ENCODE peak calls at places on chromosomes 2 and 18, in ten cellular contexts. B is GM10248, I is H1, N is fibroblast of mammary gland, G is endothelial cell, T is WTC11, J is GM23338, X is endodermal cell, K is BE2C, L is lower lobe of right lung. V is an unnamed sample.

GRCh38 chr2:2730301-2730833 is 399.3 kb upstream of the MYT1L start:
- DNase-seq in B (no peak), L (no peak), X (no peak), G (no peak), I (no peak), T (no peak), J (no peak), N (no peak), K (no peak), V (no peak)

GRCh38 chr2:28411166-28411755 is 18.6 kb downstream of the FOSL2 start:
- DNase-seq in J (no peak), N (no peak), L (no peak), B (no peak), X (no peak), G (no peak), I (no peak), K (no peak), T (no peak), V (no peak)

GRCh38 chr2:210480079-210480478 is 3.5 kb upstream of the LANCL1 start:
- DNase-seq in N (no peak), K (no peak), I (no peak), T (no peak), L (no peak), B (no peak), G (no peak), J (no peak), X (no peak), V (no peak)

GRCh38 chr2:217857624-217858506 is 144.9 kb downstream of the TNS1 start:
- DNase-seq in I (no peak), X (no peak), L (no peak), N (no peak), G (no peak), B (no peak), J (no peak), T (no peak), K (no peak), V (no peak)

GRCh38 chr2:88729061-88729745 is 37.7 kb downstream of the RPIA start:
- DNase-seq in L (no peak), X (no peak), B (no peak), J (no peak), T (no peak), G (no peak), K (no peak), I (no peak), N (peak), V (no peak)

GRCh38 chr18:60506190-60506589 is 133.6 kb upstream of the MC4R start:
- DNase-seq in I (no peak), N (no peak), J (no peak), G (no peak), X (no peak), K (no peak), T (no peak), L (no peak), B (no peak), V (no peak)

GRCh38 chr2:219459460-219460311 is 25.0 kb downstream of the SPEG start:
- DNase-seq in G (peak), B (peak), J (peak), X (peak), T (peak), N (peak), K (peak), I (no peak), L (peak), V (peak)

GRCh38 chr2:149129433-149129832 is 90.9 kb downstream of the LYPD6B start:
- DNase-seq in K (no peak), J (no peak), I (no peak), B (no peak), G (no peak), T (no peak), N (no peak), L (no peak), X (no peak), V (no peak)

GRCh38 chr2:52084760-52085159 is 1052.8 kb upstream of the NRXN1 start:
- DNase-seq in L (no peak), T (no peak), G (no peak), K (no peak), J (no peak), N (peak), X (no peak), I (no peak), B (no peak), V (no peak)

GRCh38 chr2:239959059-239959971 is 65.8 kb downstream of the NDUFA10 start:
- DNase-seq in N (no peak), I (no peak), X (no peak), B (no peak), G (no peak), T (no peak), L (no peak), J (no peak), K (no peak), V (no peak)

GRCh38 chr2:170739048-170739447 is 23.9 kb downstream of the SP5 start:
- DNase-seq in N (peak), K (no peak), B (no peak), T (no peak), J (no peak), X (no peak), I (no peak), L (no peak), G (no peak), V (no peak)

GRCh38 chr18:25322806-25323205 is 29.2 kb downstream of the ZNF521 start:
- DNase-seq in N (no peak), X (no peak), I (no peak), J (no peak), T (no peak), G (no peak), K (no peak), B (no peak), L (no peak), V (no peak)

GRCh38 chr2:237209885-237210284 is 124.2 kb downstream of the COPS8 start:
- DNase-seq in B (no peak), G (no peak), K (no peak), X (no peak), L (no peak), N (peak), T (no peak), J (no peak), I (no peak), V (no peak)

GRCh38 chr2:147490612-147491261 is 354.1 kb upstream of the ACVR2A start:
- DNase-seq in I (no peak), N (no peak), L (no peak), J (no peak), X (no peak), B (no peak), K (no peak), G (no peak), T (no peak), V (no peak)

GRCh38 chr2:191713837-191714236 is 35.9 kb downstream of the NABP1 start:
- DNase-seq in I (no peak), N (no peak), J (peak), L (peak), T (peak), G (no peak), K (peak), X (peak), B (no peak), V (no peak)
- TF ChIP-seq CTCF in I (peak), N (peak), J (peak), L (no peak), T (no peak), G (no peak), K (peak), X (peak), B (peak), V (no peak)

GRCh38 chr2:121044412-121044811 is 240.6 kb downstream of the TFCP2L1 start:
- DNase-seq in B (no peak), X (peak), K (no peak), L (no peak), J (peak), I (no peak), T (peak), G (no peak), N (no peak), V (no peak)
- TF ChIP-seq CTCF in B (no peak), X (peak), K (peak), L (peak), J (peak), I (peak), T (no peak), G (no peak), N (peak), V (no peak)

GRCh38 chr18:52700116-52700515 is 360.1 kb downstream of the DCC start:
- DNase-seq in G (no peak), K (no peak), J (no peak), X (no peak), T (no peak), L (no peak), I (no peak), N (no peak), B (no peak), V (no peak)

GRCh38 chr18:52700757-52701156 is 360.8 kb downstream of the DCC start:
- DNase-seq in N (no peak), T (no peak), G (no peak), B (no peak), J (no peak), I (no peak), L (no peak), X (no peak), K (no peak), V (no peak)

DNA sequence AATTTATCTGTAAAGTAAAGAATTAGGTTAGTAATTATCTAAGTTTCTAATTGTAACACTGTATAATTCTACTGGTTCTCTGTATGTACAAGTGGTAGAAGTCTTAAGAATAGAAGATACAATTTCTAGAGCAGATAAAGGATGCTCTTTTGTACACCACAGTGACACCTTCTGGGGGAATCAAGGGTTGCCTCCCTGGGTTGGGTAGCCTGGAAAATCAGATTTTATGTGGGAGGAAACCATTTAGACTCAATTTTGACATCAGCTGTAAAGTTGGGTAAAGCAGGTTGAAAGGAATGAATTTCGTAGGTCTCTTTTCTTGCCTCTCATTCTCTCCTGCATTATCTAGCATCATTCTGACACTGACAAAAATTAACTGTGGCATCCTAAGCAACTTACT is 354.8 kb downstream of the DCC start:
- DNase-seq in X (peak), T (peak), I (no peak), L (no peak), K (no peak), G (peak), N (no peak), B (no peak), J (peak), V (no peak)
- TF ChIP-seq CTCF in X (peak), T (peak), I (peak), L (no peak), K (peak), G (no peak), N (peak), B (no peak), J (peak), V (no peak)

GRCh38 chr2:176158855-176159677 is 2.0 kb downstream of the HOXD3 start:
- DNase-seq in L (no peak), X (peak), J (peak), B (no peak), K (no peak), N (no peak), T (no peak), G (no peak), I (no peak), V (no peak)

GRCh38 chr2:176156301-176156958 is 677 bp upstream of the HOXD3 start:
- DNase-seq in I (no peak), T (no peak), K (no peak), L (no peak), X (peak), J (peak), N (no peak), G (no peak), B (no peak), V (no peak)

GRCh38 chr2:176156959-176157498 is at the start of gene HOXD3:
- DNase-seq in K (no peak), N (no peak), X (peak), T (no peak), G (no peak), I (no peak), J (peak), L (no peak), B (no peak), V (no peak)

GRCh38 chr2:176158306-176158643 is 1.2 kb downstream of the HOXD3 start:
- DNase-seq in J (peak), N (no peak), L (no peak), K (no peak), T (no peak), I (no peak), B (no peak), G (no peak), X (peak), V (no peak)

DNA sequence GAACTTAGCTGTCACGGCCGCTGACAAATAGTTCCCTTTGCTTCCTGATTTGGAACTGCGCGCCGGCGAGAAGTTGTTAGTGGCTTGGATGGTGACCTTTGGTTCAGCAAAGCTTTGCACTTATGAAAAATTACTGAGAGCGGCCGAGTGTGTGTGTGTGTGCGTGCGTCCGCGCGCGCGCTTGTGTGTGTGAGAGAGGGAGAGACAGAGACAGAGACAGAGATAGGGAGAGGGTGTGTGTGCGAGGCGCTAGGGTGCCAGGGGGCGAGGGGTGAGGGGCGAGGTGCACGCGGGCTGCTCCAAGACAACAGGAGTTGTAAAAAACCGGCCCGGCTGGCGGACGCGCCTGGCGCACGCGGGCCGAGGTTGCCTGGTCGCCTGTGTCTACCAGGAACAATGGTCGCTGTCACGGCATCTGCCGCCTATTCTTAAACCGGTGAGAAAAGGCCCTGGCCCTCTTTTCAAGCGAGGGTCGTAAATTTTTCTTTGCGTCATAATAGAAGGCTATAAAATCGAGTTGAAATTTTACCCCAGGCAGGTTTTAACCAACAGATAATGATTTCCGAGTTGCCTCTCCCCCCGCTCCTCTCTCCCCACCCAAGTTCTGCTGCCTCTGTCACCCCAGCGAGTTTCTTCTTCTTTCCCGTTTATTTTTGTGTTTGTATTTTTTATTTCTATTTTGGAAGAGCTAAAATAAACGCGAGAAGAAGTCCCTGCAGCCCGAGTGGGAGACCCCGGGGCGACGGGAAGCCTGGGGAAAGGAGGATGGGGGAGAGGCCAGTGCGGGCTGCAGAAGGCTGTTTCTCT is 595 bp downstream of the HOXD3 start:
- DNase-seq in X (peak), L (no peak), I (no peak), G (no peak), B (no peak), T (no peak), J (peak), K (peak), N (no peak), V (no peak)
- TF ChIP-seq CTCF in X (no peak), L (no peak), I (no peak), G (no peak), B (no peak), T (no peak), J (no peak), K (no peak), N (no peak), V (no peak)

GRCh38 chr2:152050345-152050744 is 48.5 kb downstream of the CACNB4 start:
- DNase-seq in K (no peak), L (no peak), N (no peak), T (no peak), X (peak), J (peak), G (no peak), B (no peak), I (peak), V (no peak)

GRCh38 chr2:152050915-152051314 is 47.9 kb downstream of the CACNB4 start:
- DNase-seq in X (no peak), I (no peak), K (no peak), N (no peak), T (no peak), G (no peak), L (no peak), B (no peak), J (no peak), V (no peak)

GRCh38 chr2:152051373-152051893 is 47.4 kb downstream of the CACNB4 start:
- DNase-seq in X (no peak), T (no peak), G (no peak), B (no peak), I (no peak), K (no peak), N (no peak), L (no peak), J (no peak), V (no peak)

GRCh38 chr2:152046940-152047339 is 51.9 kb downstream of the CACNB4 start:
- DNase-seq in X (no peak), N (no peak), I (no peak), B (peak), J (no peak), G (no peak), L (no peak), T (no peak), K (no peak), V (no peak)

DNA sequence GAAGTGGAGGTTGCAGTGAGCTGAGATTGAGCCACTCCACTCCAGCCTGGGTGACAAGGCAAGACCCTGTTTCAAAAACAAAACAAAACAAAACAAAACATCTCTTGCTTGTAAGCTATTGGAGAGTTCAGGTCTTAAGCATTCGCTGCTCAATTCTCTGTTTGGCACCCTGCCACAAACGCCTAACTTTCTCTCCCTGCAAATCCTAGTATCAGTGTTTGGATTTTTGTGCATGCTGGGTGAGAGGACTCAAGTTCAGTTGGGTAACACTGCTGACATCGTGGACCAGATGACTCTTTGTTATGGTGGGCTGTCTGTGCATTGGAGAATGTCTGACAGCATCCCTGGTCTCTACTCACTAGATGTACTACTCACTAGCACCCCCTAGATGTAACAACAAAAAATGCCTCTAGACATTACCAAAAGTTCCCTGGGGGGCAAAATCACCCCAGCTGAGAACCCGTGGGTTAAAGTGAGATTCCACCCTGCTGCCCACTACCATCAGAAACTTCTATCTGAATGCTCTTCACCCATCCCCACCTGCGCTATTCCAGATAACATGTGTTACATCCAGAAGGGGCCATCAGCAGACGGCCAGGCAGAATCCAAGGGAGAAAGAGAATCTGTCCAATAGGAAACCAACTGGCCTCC is 50.9 kb downstream of the CACNB4 start:
- DNase-seq in T (no peak), G (no peak), I (no peak), J (peak), N (peak), X (peak), L (no peak), K (no peak), B (no peak), V (no peak)
- TF ChIP-seq CTCF in T (peak), G (peak), I (peak), J (peak), N (peak), X (peak), L (peak), K (peak), B (peak), V (peak)

DNA sequence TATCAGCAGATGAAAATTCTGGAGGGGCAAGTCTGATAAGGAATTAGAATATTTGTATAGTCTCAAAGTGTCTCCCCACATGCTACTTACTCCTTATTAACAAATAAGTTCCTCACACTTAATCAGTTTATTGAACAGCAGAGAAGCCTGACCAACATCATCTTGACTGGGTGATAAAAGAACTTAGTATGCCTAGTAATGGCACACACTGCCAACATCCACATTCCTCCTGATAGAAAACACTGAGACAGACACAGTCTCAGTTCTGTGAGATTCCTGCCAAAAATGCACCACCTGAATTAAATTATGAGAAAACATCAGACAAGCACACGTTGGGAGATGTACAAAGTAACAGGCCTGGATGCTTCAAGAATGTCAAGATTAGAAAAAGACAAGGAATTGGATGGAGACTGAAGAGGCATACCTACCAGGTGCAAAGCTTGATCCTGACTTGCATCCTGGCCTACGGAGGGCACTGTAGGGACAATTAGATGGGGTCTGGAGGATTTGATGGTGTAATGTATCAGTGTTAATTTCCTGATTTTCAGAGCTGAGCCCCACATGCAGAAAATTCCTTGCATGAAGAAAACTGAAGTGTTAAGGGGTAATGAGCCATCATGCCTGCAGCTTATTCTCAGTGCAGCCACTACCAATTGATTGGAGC is 200.4 kb upstream of the SH3BP4 start:
- DNase-seq in B (no peak), X (no peak), J (peak), I (peak), G (no peak), T (no peak), N (no peak), K (no peak), L (no peak), V (no peak)
- TF ChIP-seq CTCF in B (no peak), X (peak), J (peak), I (peak), G (no peak), T (no peak), N (no peak), K (peak), L (no peak), V (no peak)

GRCh38 chr2:241274127-241274526 is 41.3 kb downstream of the HDLBP start:
- DNase-seq in N (no peak), T (no peak), K (no peak), J (peak), I (no peak), X (peak), G (no peak), B (no peak), L (no peak), V (peak)
- TF ChIP-seq CTCF in N (no peak), T (no peak), K (no peak), J (no peak), I (peak), X (no peak), G (no peak), B (no peak), L (no peak), V (no peak)